ENCODE peak calls at places on chromosomes 11 and 22, in four cellular contexts. One of them, this sample, is unnamed.

GRCh38 chr11:35873721-35874120 is 70.1 kb upstream of the LDLRAD3 start:
- DNase-seq in stimulated activated CD4-positive, alpha-beta T cell treated with anti-CD3 and anti-CD28 coated beads, Interleukin-4, amount 100 ng/mL, for 4 hours: no peak
- DNase-seq in NCI-H460: no peak
- DNase-seq in lower leg skin: no peak
- DNase-seq in this sample: no peak

GRCh38 chr11:4025957-4026324 is 68.7 kb upstream of the RRM1 start:
- DNase-seq in stimulated activated CD4-positive, alpha-beta T cell treated with anti-CD3 and anti-CD28 coated beads, Interleukin-4, amount 100 ng/mL, for 4 hours: no peak
- DNase-seq in NCI-H460: no peak
- DNase-seq in lower leg skin: no peak
- DNase-seq in this sample: peak

GRCh38 chr11:16096336-16096735 is 260.0 kb downstream of the SOX6 start:
- DNase-seq in stimulated activated CD4-positive, alpha-beta T cell treated with anti-CD3 and anti-CD28 coated beads, Interleukin-4, amount 100 ng/mL, for 4 hours: no peak
- DNase-seq in NCI-H460: no peak
- DNase-seq in lower leg skin: no peak
- DNase-seq in this sample: peak

GRCh38 chr11:3107608-3108182 is 50.5 kb upstream of the CARS1 start:
- DNase-seq in stimulated activated CD4-positive, alpha-beta T cell treated with anti-CD3 and anti-CD28 coated beads, Interleukin-4, amount 100 ng/mL, for 4 hours: no peak
- DNase-seq in NCI-H460: no peak
- DNase-seq in lower leg skin: peak
- DNase-seq in this sample: no peak

GRCh38 chr11:120344302-120345004 is 8.2 kb downstream of the ARHGEF12 start:
- DNase-seq in stimulated activated CD4-positive, alpha-beta T cell treated with anti-CD3 and anti-CD28 coated beads, Interleukin-4, amount 100 ng/mL, for 4 hours: no peak
- DNase-seq in NCI-H460: no peak
- DNase-seq in lower leg skin: no peak
- DNase-seq in this sample: no peak

GRCh38 chr11:12273618-12273995 is 103.8 kb upstream of the PARVA start:
- DNase-seq in stimulated activated CD4-positive, alpha-beta T cell treated with anti-CD3 and anti-CD28 coated beads, Interleukin-4, amount 100 ng/mL, for 4 hours: no peak
- DNase-seq in NCI-H460: no peak
- DNase-seq in lower leg skin: peak
- DNase-seq in this sample: no peak

GRCh38 chr11:73152861-73153483 is 10.9 kb upstream of the FCHSD2 start:
- DNase-seq in stimulated activated CD4-positive, alpha-beta T cell treated with anti-CD3 and anti-CD28 coated beads, Interleukin-4, amount 100 ng/mL, for 4 hours: no peak
- DNase-seq in NCI-H460: no peak
- DNase-seq in lower leg skin: peak
- DNase-seq in this sample: no peak

GRCh38 chr11:8773916-8774537 is 91.4 kb downstream of the RPL27A start:
- DNase-seq in stimulated activated CD4-positive, alpha-beta T cell treated with anti-CD3 and anti-CD28 coated beads, Interleukin-4, amount 100 ng/mL, for 4 hours: no peak
- DNase-seq in NCI-H460: no peak
- DNase-seq in lower leg skin: peak
- DNase-seq in this sample: no peak

GRCh38 chr11:119525855-119526196 is 102.9 kb upstream of the THY1 start:
- DNase-seq in stimulated activated CD4-positive, alpha-beta T cell treated with anti-CD3 and anti-CD28 coated beads, Interleukin-4, amount 100 ng/mL, for 4 hours: no peak
- DNase-seq in NCI-H460: no peak
- DNase-seq in lower leg skin: no peak
- DNase-seq in this sample: no peak

GRCh38 chr22:19182472-19183157 is 4.1 kb upstream of the SLC25A1 start:
- DNase-seq in stimulated activated CD4-positive, alpha-beta T cell treated with anti-CD3 and anti-CD28 coated beads, Interleukin-4, amount 100 ng/mL, for 4 hours: no peak
- DNase-seq in NCI-H460: no peak
- DNase-seq in lower leg skin: no peak
- DNase-seq in this sample: no peak

GRCh38 chr22:39748877-39749276 is 144.7 kb downstream of the ENTHD1 start:
- DNase-seq in stimulated activated CD4-positive, alpha-beta T cell treated with anti-CD3 and anti-CD28 coated beads, Interleukin-4, amount 100 ng/mL, for 4 hours: no peak
- DNase-seq in NCI-H460: peak
- DNase-seq in lower leg skin: no peak
- DNase-seq in this sample: peak

GRCh38 chr11:22879615-22880014 is 19.3 kb upstream of the CCDC179 start:
- DNase-seq in stimulated activated CD4-positive, alpha-beta T cell treated with anti-CD3 and anti-CD28 coated beads, Interleukin-4, amount 100 ng/mL, for 4 hours: no peak
- DNase-seq in NCI-H460: no peak
- DNase-seq in lower leg skin: no peak
- DNase-seq in this sample: peak

GRCh38 chr11:76560219-76560618 is 110.3 kb downstream of the LRRC32 start:
- DNase-seq in stimulated activated CD4-positive, alpha-beta T cell treated with anti-CD3 and anti-CD28 coated beads, Interleukin-4, amount 100 ng/mL, for 4 hours: no peak
- DNase-seq in NCI-H460: no peak
- DNase-seq in lower leg skin: no peak
- DNase-seq in this sample: no peak

GRCh38 chr11:103529217-103529684 is 420.0 kb downstream of the DYNC2H1 start:
- DNase-seq in stimulated activated CD4-positive, alpha-beta T cell treated with anti-CD3 and anti-CD28 coated beads, Interleukin-4, amount 100 ng/mL, for 4 hours: no peak
- DNase-seq in NCI-H460: no peak
- DNase-seq in lower leg skin: no peak
- DNase-seq in this sample: peak

GRCh38 chr11:21771097-21771496 is 421.8 kb upstream of the ANO5 start:
- DNase-seq in stimulated activated CD4-positive, alpha-beta T cell treated with anti-CD3 and anti-CD28 coated beads, Interleukin-4, amount 100 ng/mL, for 4 hours: no peak
- DNase-seq in NCI-H460: no peak
- DNase-seq in lower leg skin: no peak
- DNase-seq in this sample: no peak